ENCODE peak calls at places on chromosomes 12 and 14, in six cellular contexts. One of them, this sample, is unnamed. For H3K4me1, the result is how much of the 10 kb centered on the place peaks cover.

GRCh38 chr12:114888458-114888857 is 204.5 kb upstream of the TBX3 start:
- DNase-seq in esophagus muscularis mucosa: no peak
- DNase-seq in lung: no peak
- DNase-seq in left ventricle myocardium inferior: no peak
- DNase-seq in transverse colon: peak
- DNase-seq in OCI-LY7: no peak
- DNase-seq in this sample: no peak

GRCh38 chr12:103858953-103859601 is 18.0 kb upstream of the NT5DC3 start:
- DNase-seq in esophagus muscularis mucosa: peak
- DNase-seq in lung: peak
- DNase-seq in left ventricle myocardium inferior: peak
- DNase-seq in transverse colon: peak
- DNase-seq in OCI-LY7: no peak
- DNase-seq in this sample: peak

GRCh38 chr14:55843718-55844403 is 263.9 kb downstream of the KTN1 start:
- DNase-seq in esophagus muscularis mucosa: no peak
- DNase-seq in lung: no peak
- DNase-seq in left ventricle myocardium inferior: no peak
- DNase-seq in transverse colon: no peak
- DNase-seq in OCI-LY7: no peak
- DNase-seq in this sample: no peak

GRCh38 chr12:24172773-24173447 is 223.4 kb upstream of the SOX5 start:
- DNase-seq in esophagus muscularis mucosa: no peak
- DNase-seq in lung: no peak
- DNase-seq in left ventricle myocardium inferior: no peak
- DNase-seq in transverse colon: no peak
- DNase-seq in OCI-LY7: no peak
- DNase-seq in this sample: no peak

GRCh38 chr14:52703225-52703624 is 3.8 kb upstream of the PSMC6 start:
- DNase-seq in esophagus muscularis mucosa: no peak
- DNase-seq in lung: peak
- DNase-seq in left ventricle myocardium inferior: no peak
- DNase-seq in transverse colon: peak
- DNase-seq in OCI-LY7: no peak
- DNase-seq in this sample: peak

GRCh38 chr12:6065872-6066217 is 58.6 kb downstream of the VWF start:
- DNase-seq in esophagus muscularis mucosa: no peak
- DNase-seq in lung: no peak
- DNase-seq in left ventricle myocardium inferior: no peak
- DNase-seq in transverse colon: no peak
- DNase-seq in OCI-LY7: no peak
- DNase-seq in this sample: no peak

GRCh38 chr14:72891666-72892102 is 2.2 kb downstream of the DPF3 start:
- DNase-seq in esophagus muscularis mucosa: no peak
- DNase-seq in lung: no peak
- DNase-seq in left ventricle myocardium inferior: no peak
- DNase-seq in transverse colon: no peak
- DNase-seq in OCI-LY7: no peak
- DNase-seq in this sample: no peak

GRCh38 chr12:116635487-116635886 is 76.3 kb downstream of the MAP1LC3B2 start:
- DNase-seq in esophagus muscularis mucosa: no peak
- DNase-seq in lung: no peak
- DNase-seq in left ventricle myocardium inferior: no peak
- DNase-seq in transverse colon: peak
- DNase-seq in OCI-LY7: no peak
- DNase-seq in this sample: no peak

GRCh38 chr12:17304503-17305347 is 698.8 kb upstream of the LMO3 start:
- DNase-seq in esophagus muscularis mucosa: no peak
- DNase-seq in lung: no peak
- DNase-seq in left ventricle myocardium inferior: no peak
- DNase-seq in transverse colon: no peak
- DNase-seq in OCI-LY7: no peak
- DNase-seq in this sample: no peak

GRCh38 chr14:102824832-102825231 is 47.6 kb downstream of the TRAF3 start:
- DNase-seq in esophagus muscularis mucosa: no peak
- DNase-seq in lung: no peak
- DNase-seq in left ventricle myocardium inferior: peak
- DNase-seq in transverse colon: no peak
- DNase-seq in OCI-LY7: no peak
- DNase-seq in this sample: no peak

GRCh38 chr14:76769636-76770292 is 8.5 kb downstream of the VASH1 start:
- DNase-seq in esophagus muscularis mucosa: no peak
- DNase-seq in lung: peak
- DNase-seq in left ventricle myocardium inferior: no peak
- DNase-seq in transverse colon: no peak
- DNase-seq in OCI-LY7: no peak
- DNase-seq in this sample: peak

GRCh38 chr12:93990832-93991748 is 157.3 kb upstream of the PLXNC1 start:
- DNase-seq in esophagus muscularis mucosa: no peak
- DNase-seq in lung: no peak
- DNase-seq in left ventricle myocardium inferior: peak
- DNase-seq in transverse colon: no peak
- DNase-seq in OCI-LY7: no peak
- DNase-seq in this sample: peak

GRCh38 chr12:38892090-38892786 is 13.2 kb downstream of the CPNE8 start:
- DNase-seq in esophagus muscularis mucosa: no peak
- DNase-seq in lung: no peak
- DNase-seq in left ventricle myocardium inferior: no peak
- DNase-seq in transverse colon: peak
- DNase-seq in OCI-LY7: no peak
- DNase-seq in this sample: no peak

GRCh38 chr12:57891639-57892228 is 45.2 kb upstream of the CTDSP2 start:
- DNase-seq in esophagus muscularis mucosa: no peak
- DNase-seq in lung: no peak
- DNase-seq in left ventricle myocardium inferior: no peak
- DNase-seq in transverse colon: no peak
- DNase-seq in OCI-LY7: no peak
- DNase-seq in this sample: no peak
- H3K4me1 ChIP-seq in esophagus muscularis mucosa: half or more
- H3K4me1 ChIP-seq in lung: half or more
- H3K4me1 ChIP-seq in left ventricle myocardium inferior: half or more
- H3K4me1 ChIP-seq in transverse colon: half or more
- H3K4me1 ChIP-seq in OCI-LY7: half or more
- H3K4me1 ChIP-seq in this sample: half or more

GRCh38 chr14:49589387-49589786 is 3.2 kb upstream of the RPS29 start:
- DNase-seq in esophagus muscularis mucosa: no peak
- DNase-seq in lung: no peak
- DNase-seq in left ventricle myocardium inferior: no peak
- DNase-seq in transverse colon: no peak
- DNase-seq in OCI-LY7: no peak
- DNase-seq in this sample: no peak

GRCh38 chr14:49598479-49599301 is at the start of gene LRR1:
- DNase-seq in esophagus muscularis mucosa: peak
- DNase-seq in lung: peak
- DNase-seq in left ventricle myocardium inferior: peak
- DNase-seq in transverse colon: peak
- DNase-seq in OCI-LY7: peak
- DNase-seq in this sample: peak

GRCh38 chr14:49593016-49593415 is 5.7 kb upstream of the LRR1 start:
- DNase-seq in esophagus muscularis mucosa: no peak
- DNase-seq in lung: no peak
- DNase-seq in left ventricle myocardium inferior: no peak
- DNase-seq in transverse colon: no peak
- DNase-seq in OCI-LY7: no peak
- DNase-seq in this sample: no peak

GRCh38 chr14:49598182-49598478 is 610 bp upstream of the LRR1 start:
- DNase-seq in esophagus muscularis mucosa: no peak
- DNase-seq in lung: no peak
- DNase-seq in left ventricle myocardium inferior: no peak
- DNase-seq in transverse colon: peak
- DNase-seq in OCI-LY7: no peak
- DNase-seq in this sample: no peak

GRCh38 chr14:49594347-49595089 is 4.2 kb upstream of the LRR1 start:
- DNase-seq in esophagus muscularis mucosa: no peak
- DNase-seq in lung: peak
- DNase-seq in left ventricle myocardium inferior: no peak
- DNase-seq in transverse colon: peak
- DNase-seq in OCI-LY7: peak
- DNase-seq in this sample: no peak
- TF ChIP-seq CTCF in esophagus muscularis mucosa: no peak
- TF ChIP-seq CTCF in lung: no peak
- TF ChIP-seq CTCF in left ventricle myocardium inferior: no peak
- TF ChIP-seq CTCF in transverse colon: no peak
- TF ChIP-seq CTCF in OCI-LY7: no peak
- TF ChIP-seq CTCF in this sample: no peak

DNA sequence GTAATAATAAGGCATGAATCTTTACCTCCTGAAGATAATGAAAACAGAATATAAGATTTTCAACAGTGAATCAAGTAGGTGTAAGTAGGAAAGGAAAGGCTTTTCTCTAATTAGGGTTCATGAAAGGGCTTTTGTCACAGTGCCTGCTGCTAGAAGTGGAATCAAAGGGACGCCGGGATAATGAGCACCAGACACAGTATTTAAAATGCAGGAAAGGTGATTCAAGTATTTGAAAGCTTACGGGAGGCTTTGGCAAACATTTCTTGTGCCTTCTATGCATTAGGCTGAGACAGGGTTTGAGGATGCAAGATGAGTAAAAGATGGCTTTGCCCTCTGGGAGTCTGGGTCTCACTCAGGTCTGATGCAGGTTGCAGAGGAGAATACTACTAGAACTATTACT is 70.5 kb upstream of the ANO4 start:
- DNase-seq in esophagus muscularis mucosa: no peak
- DNase-seq in lung: no peak
- DNase-seq in left ventricle myocardium inferior: no peak
- DNase-seq in transverse colon: no peak
- DNase-seq in OCI-LY7: no peak
- DNase-seq in this sample: no peak
- H3K4me1 ChIP-seq in esophagus muscularis mucosa: under half
- H3K4me1 ChIP-seq in lung: under half
- H3K4me1 ChIP-seq in left ventricle myocardium inferior: under half
- H3K4me1 ChIP-seq in transverse colon: under half
- H3K4me1 ChIP-seq in OCI-LY7: under half
- H3K4me1 ChIP-seq in this sample: under half

DNA sequence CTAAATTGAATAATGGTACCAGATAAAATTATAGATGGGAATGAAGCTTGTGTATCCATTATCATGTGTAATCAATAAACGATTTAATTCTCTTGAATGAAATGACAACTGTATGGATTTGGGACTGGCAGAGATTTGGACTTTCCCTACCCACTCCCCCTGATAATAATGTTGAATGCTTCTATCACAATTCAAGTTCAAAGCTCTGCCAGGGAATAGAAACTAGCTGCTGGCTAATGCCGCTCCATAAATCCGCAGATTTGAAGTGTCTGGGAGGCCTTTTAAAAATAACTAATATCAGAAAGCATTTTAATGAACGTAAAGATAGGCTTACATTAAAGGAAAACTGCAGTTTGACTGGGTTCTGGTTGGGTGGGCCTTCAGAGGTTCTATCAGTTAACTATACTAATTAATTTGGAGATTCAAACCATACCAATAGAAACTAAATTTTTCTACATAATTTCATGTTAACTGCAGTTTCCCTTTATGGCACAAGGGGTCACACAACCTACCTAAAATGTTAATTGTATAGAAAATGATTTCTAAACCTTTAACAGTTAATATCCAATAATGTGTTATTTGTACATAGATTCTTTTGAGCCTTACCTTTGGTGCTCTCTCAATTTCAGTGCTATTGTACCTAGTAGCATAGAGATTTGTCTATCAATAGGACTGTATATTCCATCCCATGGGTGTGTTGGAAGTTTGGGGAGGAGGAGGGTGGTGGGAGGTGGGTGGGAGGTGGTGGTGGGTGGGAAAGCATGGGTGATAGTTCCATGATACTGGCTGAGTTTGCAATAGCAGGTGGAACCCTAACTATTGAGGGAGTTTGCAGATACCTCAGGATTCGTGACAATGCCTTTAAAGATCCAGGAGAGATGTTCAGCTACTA is 4.9 kb downstream of the HNRNPA1 start:
- DNase-seq in esophagus muscularis mucosa: no peak
- DNase-seq in lung: no peak
- DNase-seq in left ventricle myocardium inferior: no peak
- DNase-seq in transverse colon: no peak
- DNase-seq in OCI-LY7: no peak
- DNase-seq in this sample: no peak
- TF ChIP-seq CTCF in esophagus muscularis mucosa: peak
- TF ChIP-seq CTCF in lung: no peak
- TF ChIP-seq CTCF in left ventricle myocardium inferior: no peak
- TF ChIP-seq CTCF in transverse colon: peak
- TF ChIP-seq CTCF in OCI-LY7: peak
- TF ChIP-seq CTCF in this sample: no peak

DNA sequence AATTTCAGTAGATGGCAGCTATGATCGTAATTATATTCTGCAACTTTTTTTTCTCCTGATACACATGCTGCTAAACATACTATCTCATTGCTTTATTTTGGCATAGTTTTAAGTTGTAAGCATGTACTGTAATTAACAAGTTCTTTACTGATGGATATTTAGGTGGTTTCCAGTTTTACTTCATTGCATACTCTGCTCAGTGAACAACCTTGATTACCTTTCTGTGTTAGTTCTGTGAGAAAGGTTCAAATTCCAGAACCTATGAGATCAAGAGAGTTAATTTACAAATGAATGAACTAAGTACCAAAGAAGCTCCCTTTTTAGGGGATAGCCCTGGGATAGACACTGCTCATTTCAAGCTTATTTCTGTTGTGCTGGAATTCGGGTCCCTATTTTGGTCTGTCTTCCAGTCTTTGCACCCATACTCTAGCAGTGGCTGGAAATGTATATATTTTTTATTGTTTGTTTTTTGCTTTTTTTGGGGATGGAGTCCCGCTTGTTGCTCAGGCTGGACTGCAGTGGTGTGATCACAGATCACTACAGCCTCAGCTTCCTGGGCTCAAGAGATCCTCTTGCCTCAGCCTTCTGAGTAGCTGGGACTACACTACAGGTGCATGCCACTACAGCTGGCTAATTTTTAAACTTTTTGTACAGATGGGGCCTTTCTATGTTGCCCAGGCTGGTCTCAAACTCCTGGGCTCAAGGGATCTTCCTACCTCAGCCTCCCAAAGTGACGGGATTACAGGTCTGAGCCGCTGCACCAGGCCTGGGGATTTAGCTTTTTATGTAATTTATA is 10.6 kb downstream of the PAPOLA start:
- DNase-seq in esophagus muscularis mucosa: no peak
- DNase-seq in lung: no peak
- DNase-seq in left ventricle myocardium inferior: no peak
- DNase-seq in transverse colon: no peak
- DNase-seq in OCI-LY7: no peak
- DNase-seq in this sample: no peak
- H3K4me1 ChIP-seq in esophagus muscularis mucosa: half or more
- H3K4me1 ChIP-seq in lung: under half
- H3K4me1 ChIP-seq in left ventricle myocardium inferior: half or more
- H3K4me1 ChIP-seq in transverse colon: half or more
- H3K4me1 ChIP-seq in OCI-LY7: half or more
- H3K4me1 ChIP-seq in this sample: half or more

DNA sequence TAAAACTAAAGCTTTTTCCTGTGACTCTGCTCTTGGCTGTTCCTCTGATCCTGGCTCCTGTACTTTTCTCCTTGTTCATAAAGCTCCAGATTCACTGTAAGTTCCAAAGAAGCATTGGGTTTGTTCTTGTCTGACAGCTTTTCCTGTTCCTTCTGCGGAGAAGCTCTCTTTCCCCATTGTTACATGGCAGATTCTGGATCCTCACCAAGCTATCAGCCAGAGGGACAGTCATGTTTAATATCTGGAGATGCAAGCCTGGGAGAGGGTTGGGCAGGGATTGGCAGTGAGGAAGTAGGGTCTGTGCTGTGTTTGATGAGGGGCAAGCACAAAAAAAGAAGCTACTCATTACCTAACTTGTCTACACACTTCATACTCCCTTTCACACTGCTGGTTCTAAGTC is 107.9 kb downstream of the AKAP6 start:
- DNase-seq in esophagus muscularis mucosa: no peak
- DNase-seq in lung: no peak
- DNase-seq in left ventricle myocardium inferior: no peak
- DNase-seq in transverse colon: no peak
- DNase-seq in OCI-LY7: no peak
- DNase-seq in this sample: no peak
- TF ChIP-seq CTCF in esophagus muscularis mucosa: no peak
- TF ChIP-seq CTCF in lung: no peak
- TF ChIP-seq CTCF in left ventricle myocardium inferior: no peak
- TF ChIP-seq CTCF in transverse colon: no peak
- TF ChIP-seq CTCF in OCI-LY7: no peak
- TF ChIP-seq CTCF in this sample: no peak

GRCh38 chr12:49748306-49748705 is 6.9 kb downstream of the TMBIM6 start:
- DNase-seq in esophagus muscularis mucosa: no peak
- DNase-seq in lung: no peak
- DNase-seq in left ventricle myocardium inferior: no peak
- DNase-seq in transverse colon: no peak
- DNase-seq in OCI-LY7: no peak
- DNase-seq in this sample: no peak
- H3K4me1 ChIP-seq in esophagus muscularis mucosa: half or more
- H3K4me1 ChIP-seq in lung: under half
- H3K4me1 ChIP-seq in left ventricle myocardium inferior: half or more
- H3K4me1 ChIP-seq in transverse colon: half or more
- H3K4me1 ChIP-seq in OCI-LY7: half or more
- H3K4me1 ChIP-seq in this sample: half or more

This sample was measured in right atrium auricular region.